ENCODE peak calls at places on chromosome X, in four cellular contexts. One of them, this sample, is unnamed.
A peak's percentile ranks its signal among the peaks of the same experiment; 100 is the strongest.

GRCh38 chrX:48461830-48462229 is 8.2 kb downstream of the SLC38A5 start:
- DNase-seq in LNCaP clone FGC: no peak
- DNase-seq in fibroblast of pulmonary artery: no peak
- DNase-seq in left ventricle myocardium inferior: no peak
- DNase-seq in this sample: no peak

GRCh38 chrX:9807355-9808182 is 21.3 kb downstream of the SHROOM2 start:
- DNase-seq in LNCaP clone FGC: no peak
- DNase-seq in fibroblast of pulmonary artery: no peak
- DNase-seq in left ventricle myocardium inferior: no peak
- DNase-seq in this sample: no peak

GRCh38 chrX:49269010-49269767 is 404 bp upstream of the PPP1R3F start:
- DNase-seq in LNCaP clone FGC: peak; percentile 96
- DNase-seq in fibroblast of pulmonary artery: peak; percentile 98
- DNase-seq in left ventricle myocardium inferior: peak; percentile 97
- DNase-seq in this sample: peak; percentile 97

GRCh38 chrX:44974462-44974861 is 101.5 kb downstream of the KDM6A start:
- DNase-seq in LNCaP clone FGC: no peak
- DNase-seq in fibroblast of pulmonary artery: peak; percentile 11
- DNase-seq in left ventricle myocardium inferior: no peak
- DNase-seq in this sample: peak; percentile 19

GRCh38 chrX:73930300-73930699 is 367.3 kb downstream of the CHIC1 start:
- DNase-seq in LNCaP clone FGC: no peak
- DNase-seq in fibroblast of pulmonary artery: peak; percentile 21
- DNase-seq in left ventricle myocardium inferior: no peak
- DNase-seq in this sample: peak; percentile 64

GRCh38 chrX:19613645-19614323 is 98.5 kb upstream of the MAP3K15 start:
- DNase-seq in LNCaP clone FGC: no peak
- DNase-seq in fibroblast of pulmonary artery: no peak
- DNase-seq in left ventricle myocardium inferior: peak; percentile 19
- DNase-seq in this sample: no peak

GRCh38 chrX:153640736-153641574 is 6.0 kb upstream of the DUSP9 start:
- DNase-seq in LNCaP clone FGC: no peak
- DNase-seq in fibroblast of pulmonary artery: no peak
- DNase-seq in left ventricle myocardium inferior: no peak
- DNase-seq in this sample: no peak

GRCh38 chrX:134469481-134469880 is 9.5 kb downstream of the HPRT1 start:
- DNase-seq in LNCaP clone FGC: no peak
- DNase-seq in fibroblast of pulmonary artery: peak; percentile 44
- DNase-seq in left ventricle myocardium inferior: no peak
- DNase-seq in this sample: peak; percentile 64

GRCh38 chrX:77918568-77918967 is 8.1 kb downstream of the ATP7A start:
- DNase-seq in LNCaP clone FGC: no peak
- DNase-seq in fibroblast of pulmonary artery: peak; percentile 58
- DNase-seq in left ventricle myocardium inferior: no peak
- DNase-seq in this sample: no peak

GRCh38 chrX:154360155-154360713 is 14.2 kb downstream of the FLNA start:
- DNase-seq in LNCaP clone FGC: no peak
- DNase-seq in fibroblast of pulmonary artery: no peak
- DNase-seq in left ventricle myocardium inferior: no peak
- DNase-seq in this sample: no peak

GRCh38 chrX:132409780-132410556 is 78.9 kb downstream of the MBNL3 start:
- DNase-seq in LNCaP clone FGC: no peak
- DNase-seq in fibroblast of pulmonary artery: no peak
- DNase-seq in left ventricle myocardium inferior: no peak
- DNase-seq in this sample: no peak

GRCh38 chrX:82649645-82650044 is 858.4 kb upstream of the POU3F4 start:
- DNase-seq in LNCaP clone FGC: no peak
- DNase-seq in fibroblast of pulmonary artery: no peak
- DNase-seq in left ventricle myocardium inferior: no peak
- DNase-seq in this sample: no peak

GRCh38 chrX:13938053-13938765 is 91.5 kb downstream of the GEMIN8 start:
- DNase-seq in LNCaP clone FGC: no peak
- DNase-seq in fibroblast of pulmonary artery: peak; percentile 2
- DNase-seq in left ventricle myocardium inferior: peak; percentile 12
- DNase-seq in this sample: peak; percentile 50

GRCh38 chrX:47230136-47230868 is 2.5 kb upstream of the USP11 start:
- DNase-seq in LNCaP clone FGC: no peak
- DNase-seq in fibroblast of pulmonary artery: no peak
- DNase-seq in left ventricle myocardium inferior: no peak
- DNase-seq in this sample: no peak

GRCh38 chrX:136488706-136489105 is 959 bp downstream of the BRS3 start:
- DNase-seq in LNCaP clone FGC: no peak
- DNase-seq in fibroblast of pulmonary artery: no peak
- DNase-seq in left ventricle myocardium inferior: no peak
- DNase-seq in this sample: no peak

GRCh38 chrX:23919148-23919547 is 11.3 kb downstream of the CXorf58 start:
- DNase-seq in LNCaP clone FGC: no peak
- DNase-seq in fibroblast of pulmonary artery: no peak
- DNase-seq in left ventricle myocardium inferior: no peak
- DNase-seq in this sample: no peak

GRCh38 chrX:8579602-8580001 is 115.0 kb downstream of the VCX3B start:
- DNase-seq in LNCaP clone FGC: no peak
- DNase-seq in fibroblast of pulmonary artery: no peak
- DNase-seq in left ventricle myocardium inferior: no peak
- DNase-seq in this sample: no peak

GRCh38 chrX:43121637-43122036 is 343.7 kb upstream of the PPP1R2C start:
- DNase-seq in LNCaP clone FGC: no peak
- DNase-seq in fibroblast of pulmonary artery: peak; percentile 6
- DNase-seq in left ventricle myocardium inferior: no peak
- DNase-seq in this sample: no peak

GRCh38 chrX:1453390-1453783 is 678 bp upstream of the ASMTL start:
- DNase-seq in LNCaP clone FGC: peak; percentile 6
- DNase-seq in fibroblast of pulmonary artery: no peak
- DNase-seq in left ventricle myocardium inferior: no peak
- DNase-seq in this sample: peak; percentile 55

GRCh38 chrX:114532093-114532805 is 51.6 kb upstream of the HTR2C start:
- DNase-seq in LNCaP clone FGC: no peak
- DNase-seq in fibroblast of pulmonary artery: peak; percentile 35
- DNase-seq in left ventricle myocardium inferior: no peak
- DNase-seq in this sample: no peak

GRCh38 chrX:129768586-129769466 is 10.9 kb upstream of the SASH3 start:
- DNase-seq in LNCaP clone FGC: no peak
- DNase-seq in fibroblast of pulmonary artery: peak; percentile 31
- DNase-seq in left ventricle myocardium inferior: no peak
- DNase-seq in this sample: no peak

GRCh38 chrX:87517571-87518141 is at the start of gene KLHL4:
- DNase-seq in LNCaP clone FGC: no peak
- DNase-seq in fibroblast of pulmonary artery: peak; percentile 96
- DNase-seq in left ventricle myocardium inferior: no peak
- DNase-seq in this sample: no peak

GRCh38 chrX:107721318-107721717 is 54.3 kb downstream of the TSC22D3 start:
- DNase-seq in LNCaP clone FGC: no peak
- DNase-seq in fibroblast of pulmonary artery: no peak
- DNase-seq in left ventricle myocardium inferior: no peak
- DNase-seq in this sample: no peak

GRCh38 chrX:154748712-154749339 is 2.1 kb downstream of the GAB3 start:
- DNase-seq in LNCaP clone FGC: no peak
- DNase-seq in fibroblast of pulmonary artery: peak; percentile 67
- DNase-seq in left ventricle myocardium inferior: no peak
- DNase-seq in this sample: no peak

GRCh38 chrX:154123241-154124219 is 20.5 kb upstream of the OPN1LW start:
- DNase-seq in LNCaP clone FGC: peak; percentile 17
- DNase-seq in fibroblast of pulmonary artery: peak; percentile 3
- DNase-seq in left ventricle myocardium inferior: peak; percentile 29
- DNase-seq in this sample: no peak

GRCh38 chrX:155068165-155068564 is 2.8 kb downstream of the CMC4 start:
- DNase-seq in LNCaP clone FGC: no peak
- DNase-seq in fibroblast of pulmonary artery: peak; percentile 49
- DNase-seq in left ventricle myocardium inferior: no peak
- DNase-seq in this sample: peak; percentile 82

GRCh38 chrX:97326456-97326855 is 442.7 kb downstream of the RPA4 start:
- DNase-seq in LNCaP clone FGC: no peak
- DNase-seq in fibroblast of pulmonary artery: no peak
- DNase-seq in left ventricle myocardium inferior: no peak
- DNase-seq in this sample: no peak

GRCh38 chrX:97405031-97405685 is 521.5 kb downstream of the RPA4 start:
- DNase-seq in LNCaP clone FGC: no peak
- DNase-seq in fibroblast of pulmonary artery: peak; percentile 53
- DNase-seq in left ventricle myocardium inferior: no peak
- DNase-seq in this sample: no peak

GRCh38 chrX:119272882-119273806 is 37.1 kb downstream of the PGRMC1 start:
- DNase-seq in LNCaP clone FGC: no peak
- DNase-seq in fibroblast of pulmonary artery: peak; percentile 51
- DNase-seq in left ventricle myocardium inferior: peak; percentile 21
- DNase-seq in this sample: peak; percentile 24

GRCh38 chrX:119273807-119274192 is 37.7 kb downstream of the PGRMC1 start:
- DNase-seq in LNCaP clone FGC: no peak
- DNase-seq in fibroblast of pulmonary artery: no peak
- DNase-seq in left ventricle myocardium inferior: no peak
- DNase-seq in this sample: no peak
- H3K4me3 ChIP-seq in LNCaP clone FGC: no peak overlapping the region
- H3K4me3 ChIP-seq in fibroblast of pulmonary artery: no peak overlapping the region
- H3K4me3 ChIP-seq in left ventricle myocardium inferior: peak overlapping the region; percentile 53
- H3K4me3 ChIP-seq in this sample: no peak overlapping the region

GRCh38 chrX:142076633-142077032 is 128.5 kb downstream of the MAGEC2 start:
- DNase-seq in LNCaP clone FGC: peak; percentile 8
- DNase-seq in fibroblast of pulmonary artery: no peak
- DNase-seq in left ventricle myocardium inferior: no peak
- DNase-seq in this sample: no peak
- TF ChIP-seq CTCF in LNCaP clone FGC: no peak
- TF ChIP-seq CTCF in fibroblast of pulmonary artery: no peak
- TF ChIP-seq CTCF in left ventricle myocardium inferior: no peak
- TF ChIP-seq CTCF in this sample: no peak

GRCh38 chrX:30282527-30282926 is 26.7 kb downstream of the NR0B1 start:
- DNase-seq in LNCaP clone FGC: no peak
- DNase-seq in fibroblast of pulmonary artery: no peak
- DNase-seq in left ventricle myocardium inferior: no peak
- DNase-seq in this sample: peak; percentile 13

GRCh38 chrX:30280428-30280827 is 28.8 kb downstream of the NR0B1 start:
- DNase-seq in LNCaP clone FGC: no peak
- DNase-seq in fibroblast of pulmonary artery: no peak
- DNase-seq in left ventricle myocardium inferior: no peak
- DNase-seq in this sample: no peak

GRCh38 chrX:30278365-30278764 is 30.8 kb downstream of the NR0B1 start:
- DNase-seq in LNCaP clone FGC: no peak
- DNase-seq in fibroblast of pulmonary artery: peak; percentile 34
- DNase-seq in left ventricle myocardium inferior: no peak
- DNase-seq in this sample: peak; percentile 42

GRCh38 chrX:30283456-30284200 is 25.6 kb downstream of the NR0B1 start:
- DNase-seq in LNCaP clone FGC: no peak
- DNase-seq in fibroblast of pulmonary artery: peak; percentile 89
- DNase-seq in left ventricle myocardium inferior: no peak
- DNase-seq in this sample: peak; percentile 87
- H3K4me3 ChIP-seq in LNCaP clone FGC: no peak overlapping the region
- H3K4me3 ChIP-seq in fibroblast of pulmonary artery: no peak overlapping the region
- H3K4me3 ChIP-seq in left ventricle myocardium inferior: no peak overlapping the region
- H3K4me3 ChIP-seq in this sample: no peak overlapping the region

DNA sequence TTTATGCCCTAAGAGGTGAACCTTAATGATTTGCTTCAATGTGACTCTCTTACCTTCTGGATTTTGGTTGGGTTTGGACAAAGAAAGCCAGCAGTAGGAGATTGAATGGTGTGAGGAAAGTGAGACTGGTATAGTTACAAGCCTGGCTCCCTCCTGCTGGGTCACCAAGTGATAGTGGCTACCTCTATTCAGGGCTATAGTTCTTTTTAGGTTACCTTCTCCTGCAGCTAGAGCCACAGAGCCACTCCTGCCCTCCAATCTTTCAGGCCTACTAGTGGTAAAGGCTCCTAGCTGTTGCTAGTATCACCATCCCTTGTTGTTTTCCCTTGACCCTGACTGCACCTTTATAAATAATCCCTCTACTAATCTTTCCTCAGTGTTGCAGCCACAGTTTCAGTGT is 82.5 kb downstream of the SRPX start:
- DNase-seq in LNCaP clone FGC: no peak
- DNase-seq in fibroblast of pulmonary artery: no peak
- DNase-seq in left ventricle myocardium inferior: no peak
- DNase-seq in this sample: no peak
- TF ChIP-seq CTCF in LNCaP clone FGC: no peak
- TF ChIP-seq CTCF in fibroblast of pulmonary artery: no peak
- TF ChIP-seq CTCF in left ventricle myocardium inferior: no peak
- TF ChIP-seq CTCF in this sample: no peak

This sample was measured in foreskin fibroblast.